ENCODE peak calls at places on chromosome 5, in seven cellular contexts. H is adrenal gland; G is CD8-positive, alpha-beta T cell; S is WTC11; V is Panc1; U is H1; X is HepG2. O is an unnamed sample.

GRCh38 chr5:98301567-98301966 is 471.9 kb upstream of the RGMB start:
- DNase-seq in H (peak), G (no peak), S (no peak), V (no peak), U (no peak), X (no peak), O (no peak)

GRCh38 chr5:138544171-138545134 is 1.4 kb upstream of the ETF1 start:
- DNase-seq in H (peak), G (peak), S (no peak), V (no peak), U (no peak), X (no peak), O (peak)

GRCh38 chr5:1330146-1330846 is 14.6 kb downstream of the CLPTM1L start:
- DNase-seq in H (no peak), G (no peak), S (no peak), V (no peak), U (no peak), X (no peak), O (no peak)

GRCh38 chr5:83608122-83608521 is 112.5 kb downstream of the HAPLN1 start:
- DNase-seq in H (peak), G (no peak), S (peak), V (no peak), U (peak), X (peak), O (peak)

GRCh38 chr5:148482697-148483462 is 99.1 kb downstream of the FBXO38 start:
- DNase-seq in H (peak), G (peak), S (peak), V (peak), U (peak), X (peak), O (peak)

GRCh38 chr5:7868427-7868772 is 431 bp downstream of the FASTKD3 start:
- DNase-seq in H (peak), G (no peak), S (no peak), V (no peak), U (no peak), X (no peak), O (no peak)

GRCh38 chr5:16879650-16880049 is 56.4 kb downstream of the MYO10 start:
- DNase-seq in H (no peak), G (no peak), S (no peak), V (no peak), U (no peak), X (no peak), O (no peak)

GRCh38 chr5:56447232-56447631 is 214.1 kb upstream of the ANKRD55 start:
- DNase-seq in H (no peak), G (no peak), S (no peak), V (no peak), U (no peak), X (peak), O (no peak)

GRCh38 chr5:134874831-134875655 is 872 bp downstream of the TXNDC15 start:
- DNase-seq in H (peak), G (no peak), S (no peak), V (peak), U (no peak), X (peak), O (peak)

GRCh38 chr5:179304466-179304865 is 40.8 kb downstream of the ADAMTS2 start:
- DNase-seq in H (no peak), G (no peak), S (no peak), V (no peak), U (no peak), X (no peak), O (no peak)

GRCh38 chr5:159444441-159445082 is 114.3 kb upstream of the IL12B start:
- DNase-seq in H (no peak), G (no peak), S (no peak), V (peak), U (no peak), X (peak), O (no peak)

GRCh38 chr5:145797336-145797735 is 37.8 kb downstream of the PRELID2 start:
- DNase-seq in H (no peak), G (no peak), S (no peak), V (no peak), U (no peak), X (no peak), O (no peak)

GRCh38 chr5:98769256-98770157 is 4.0 kb upstream of the RGMB start:
- DNase-seq in H (no peak), G (peak), S (peak), V (no peak), U (no peak), X (no peak), O (peak)

GRCh38 chr5:33102551-33102950 is 338.2 kb upstream of the TARS1 start:
- DNase-seq in H (no peak), G (no peak), S (no peak), V (no peak), U (no peak), X (no peak), O (no peak)

GRCh38 chr5:15249152-15249551 is 250.8 kb upstream of the FBXL7 start:
- DNase-seq in H (no peak), G (no peak), S (no peak), V (peak), U (no peak), X (no peak), O (no peak)

GRCh38 chr5:174503461-174504265 is 220.7 kb upstream of the MSX2 start:
- DNase-seq in H (no peak), G (no peak), S (no peak), V (peak), U (no peak), X (no peak), O (no peak)

GRCh38 chr5:157745041-157745456 is 1.5 kb downstream of the LSM11 start:
- DNase-seq in H (no peak), G (no peak), S (no peak), V (no peak), U (no peak), X (no peak), O (no peak)

GRCh38 chr5:50559955-50560354 is 106.5 kb upstream of the PARP8 start:
- DNase-seq in H (no peak), G (no peak), S (no peak), V (no peak), U (no peak), X (no peak), O (no peak)

GRCh38 chr5:32274548-32275420 is 38.0 kb downstream of the MTMR12 start:
- DNase-seq in H (peak), G (no peak), S (no peak), V (no peak), U (no peak), X (no peak), O (no peak)

GRCh38 chr5:141889282-141889871 is 11.2 kb upstream of the PCDH1 start:
- DNase-seq in H (no peak), G (no peak), S (no peak), V (no peak), U (no peak), X (no peak), O (no peak)
- TF ChIP-seq CTCF in H (peak), G (no peak), S (no peak), V (peak), U (no peak), X (peak), O (no peak)

GRCh38 chr5:147339313-147339712 is 104.5 kb downstream of the STK32A start:
- DNase-seq in H (no peak), G (no peak), S (no peak), V (no peak), U (no peak), X (no peak), O (no peak)
- TF ChIP-seq CTCF in H (no peak), G (no peak), S (no peak), V (no peak), U (peak), X (peak), O (no peak)

DNA sequence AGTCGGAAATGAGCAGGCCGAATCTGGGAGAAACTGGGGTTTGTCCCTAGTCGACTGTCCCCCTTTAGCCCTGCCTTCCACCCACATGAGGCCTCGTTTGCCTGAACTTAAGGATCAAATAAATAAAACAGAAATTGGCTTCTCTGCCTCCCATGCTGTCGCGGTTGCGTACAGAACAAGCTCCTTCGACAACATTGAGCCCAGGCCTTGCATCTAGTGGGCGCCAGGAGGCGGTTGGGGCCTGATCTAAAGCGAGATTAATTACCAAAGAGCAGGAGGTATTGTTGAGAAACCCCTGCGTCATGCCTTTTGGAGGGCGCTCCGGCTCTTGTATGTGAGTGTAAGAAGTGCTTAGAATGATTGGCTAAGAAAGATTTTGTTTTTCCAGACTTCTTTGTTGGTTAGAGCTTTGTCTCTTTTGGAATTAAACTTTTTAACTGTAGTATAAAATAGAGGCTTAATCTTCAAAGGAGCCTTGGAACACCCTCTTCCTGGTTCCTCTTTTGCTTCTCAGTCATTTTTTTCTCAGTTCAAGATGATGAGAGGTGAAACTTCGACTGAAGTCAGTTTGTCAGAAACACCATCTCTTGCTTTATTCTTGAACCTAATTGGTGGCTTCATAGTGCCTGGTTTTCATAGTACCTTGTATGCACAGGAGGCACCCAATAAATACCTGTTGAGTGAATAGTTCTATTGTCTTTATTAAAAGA is 828 bp downstream of the ATP6V0E1 start:
- DNase-seq in H (peak), G (peak), S (peak), V (peak), U (peak), X (peak), O (peak)
- TF ChIP-seq CTCF in H (peak), G (peak), S (no peak), V (no peak), U (peak), X (peak), O (no peak)

DNA sequence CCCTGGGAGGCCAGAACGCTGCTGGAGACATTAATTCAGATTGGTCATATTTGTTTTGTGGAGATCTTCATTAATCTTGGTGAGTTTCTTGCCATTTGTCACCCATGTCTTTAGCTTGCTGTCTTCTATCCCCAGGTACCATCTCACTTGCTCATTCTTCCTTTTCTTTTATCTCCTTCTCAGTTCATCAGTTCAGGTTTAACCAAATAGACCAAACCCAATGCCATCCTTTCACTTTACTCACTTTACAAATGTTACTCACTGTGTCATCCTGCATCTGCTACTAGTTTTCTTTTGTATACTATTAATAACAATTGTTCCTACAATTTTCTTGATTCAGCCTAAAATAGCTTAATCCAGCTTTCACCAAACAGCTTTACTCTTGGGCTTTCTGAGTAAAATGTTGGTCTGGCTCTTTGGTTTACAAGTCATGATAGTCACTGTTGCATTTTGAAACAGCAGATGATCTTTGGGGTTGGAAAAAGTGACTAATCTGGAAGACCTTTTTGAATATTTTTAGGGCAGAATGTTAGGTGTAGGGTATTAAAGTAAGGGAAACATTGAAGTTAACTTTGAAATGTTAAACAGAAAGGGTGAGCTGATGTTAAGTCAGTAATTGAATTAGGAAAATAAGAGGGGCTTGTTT is 246.9 kb downstream of the ZSWIM6 start:
- DNase-seq in H (no peak), G (no peak), S (no peak), V (no peak), U (no peak), X (no peak), O (no peak)
- TF ChIP-seq CTCF in H (no peak), G (no peak), S (no peak), V (no peak), U (no peak), X (no peak), O (no peak)

GRCh38 chr5:170273968-170274710 is 23.4 kb downstream of the LCP2 start:
- DNase-seq in H (no peak), G (peak), S (peak), V (no peak), U (peak), X (no peak), O (peak)
- TF ChIP-seq CTCF in H (no peak), G (peak), S (no peak), V (peak), U (peak), X (no peak), O (no peak)

GRCh38 chr5:60585618-60586017 is 114.3 kb downstream of the DEPDC1B start:
- DNase-seq in H (no peak), G (no peak), S (no peak), V (no peak), U (no peak), X (no peak), O (no peak)

GRCh38 chr5:60584304-60584703 is 115.7 kb downstream of the DEPDC1B start:
- DNase-seq in H (no peak), G (no peak), S (no peak), V (no peak), U (no peak), X (no peak), O (no peak)

GRCh38 chr5:60590172-60590571 is 109.8 kb downstream of the DEPDC1B start:
- DNase-seq in H (no peak), G (no peak), S (no peak), V (no peak), U (no peak), X (no peak), O (no peak)

GRCh38 chr5:60583598-60583997 is 116.4 kb downstream of the DEPDC1B start:
- DNase-seq in H (no peak), G (no peak), S (no peak), V (no peak), U (no peak), X (no peak), O (no peak)

DNA sequence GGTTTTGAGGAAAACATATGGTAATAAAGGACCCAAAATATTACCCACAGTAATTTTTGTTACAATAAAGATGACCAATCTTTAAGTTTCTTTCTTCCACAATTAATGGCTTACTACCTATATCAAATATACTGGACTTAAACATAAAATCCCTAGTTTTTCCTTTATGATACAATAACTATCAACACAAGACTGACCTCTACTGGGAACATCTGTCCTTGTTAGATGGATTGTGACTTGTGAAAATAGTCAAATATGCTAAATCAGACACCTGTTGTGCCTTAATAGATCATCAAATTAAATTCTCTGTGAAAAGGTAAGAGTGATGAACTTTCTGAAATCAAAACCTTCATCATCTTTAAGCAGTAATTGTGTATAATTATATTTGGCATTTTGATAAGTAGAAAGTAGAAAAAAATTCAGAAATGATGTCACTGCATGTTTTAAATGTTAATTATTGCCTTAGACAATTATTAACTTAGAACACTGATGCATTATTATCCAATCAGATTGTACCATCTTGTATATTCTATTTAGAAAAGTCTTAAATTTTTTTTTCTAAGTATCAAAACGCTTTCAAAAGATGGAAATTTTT is 113.6 kb downstream of the DEPDC1B start:
- DNase-seq in H (no peak), G (no peak), S (no peak), V (no peak), U (no peak), X (peak), O (no peak)
- TF ChIP-seq CTCF in H (no peak), G (no peak), S (no peak), V (peak), U (peak), X (peak), O (peak)

DNA sequence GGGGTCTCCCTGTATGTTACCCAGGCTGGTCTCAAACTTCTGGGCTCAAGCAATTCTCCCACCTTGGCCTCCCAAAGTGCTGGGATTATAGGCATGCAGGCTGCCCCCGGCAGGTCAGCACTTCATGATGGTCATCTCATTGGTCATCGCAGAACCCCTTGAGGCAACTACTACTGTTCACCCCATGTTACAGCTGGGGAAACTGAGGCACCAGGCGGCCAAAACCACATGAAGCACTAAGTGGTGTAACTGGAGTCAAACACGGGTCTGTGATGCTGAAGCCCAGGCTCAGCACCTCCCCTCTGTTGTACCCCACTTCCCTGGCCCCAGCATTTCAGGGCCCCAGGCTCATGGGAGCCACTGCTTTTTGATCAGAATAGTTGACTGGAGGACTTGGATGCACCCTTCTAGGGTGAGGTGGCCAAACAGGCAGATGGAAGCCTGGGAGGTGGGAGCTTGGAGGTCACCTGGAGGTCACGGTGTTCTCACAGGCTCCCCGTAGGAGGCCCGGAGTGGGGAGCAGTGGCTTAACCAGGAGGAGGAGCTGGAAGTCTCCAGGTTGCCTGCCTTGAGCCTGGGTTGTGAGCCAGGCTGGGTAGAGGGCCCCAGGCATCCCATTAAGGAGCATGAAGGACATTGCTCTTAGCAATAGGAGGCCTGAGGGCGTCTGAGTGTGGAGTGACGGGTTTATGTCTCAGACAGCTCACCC is 57.3 kb upstream of the RPL26L1 start:
- DNase-seq in H (no peak), G (no peak), S (no peak), V (no peak), U (no peak), X (no peak), O (peak)
- TF ChIP-seq CTCF in H (no peak), G (no peak), S (no peak), V (no peak), U (no peak), X (no peak), O (no peak)

GRCh38 chr5:122901346-122901745 is 55.9 kb downstream of the SNX24 start:
- DNase-seq in H (no peak), G (no peak), S (no peak), V (no peak), U (no peak), X (peak), O (no peak)

GRCh38 chr5:122895141-122895540 is 49.7 kb downstream of the SNX24 start:
- DNase-seq in H (no peak), G (no peak), S (no peak), V (no peak), U (no peak), X (no peak), O (no peak)

GRCh38 chr5:122902263-122902662 is 56.9 kb downstream of the SNX24 start:
- DNase-seq in H (no peak), G (no peak), S (no peak), V (no peak), U (no peak), X (no peak), O (no peak)

GRCh38 chr5:122896598-122897282 is 51.3 kb downstream of the SNX24 start:
- DNase-seq in H (no peak), G (no peak), S (no peak), V (no peak), U (no peak), X (peak), O (no peak)

GRCh38 chr5:122897283-122897602 is 51.8 kb downstream of the SNX24 start:
- DNase-seq in H (no peak), G (no peak), S (no peak), V (no peak), U (no peak), X (no peak), O (no peak)
- TF ChIP-seq CTCF in H (no peak), G (no peak), S (no peak), V (peak), U (no peak), X (no peak), O (peak)

GRCh38 chr5:123278284-123278683 is 144.9 kb downstream of the CEP120 start:
- DNase-seq in H (no peak), G (no peak), S (no peak), V (no peak), U (no peak), X (no peak), O (no peak)

GRCh38 chr5:123269436-123269835 is 153.8 kb downstream of the CEP120 start:
- DNase-seq in H (no peak), G (no peak), S (no peak), V (no peak), U (no peak), X (no peak), O (no peak)

GRCh38 chr5:123269851-123270250 is 153.4 kb downstream of the CEP120 start:
- DNase-seq in H (no peak), G (no peak), S (no peak), V (no peak), U (no peak), X (no peak), O (no peak)

DNA sequence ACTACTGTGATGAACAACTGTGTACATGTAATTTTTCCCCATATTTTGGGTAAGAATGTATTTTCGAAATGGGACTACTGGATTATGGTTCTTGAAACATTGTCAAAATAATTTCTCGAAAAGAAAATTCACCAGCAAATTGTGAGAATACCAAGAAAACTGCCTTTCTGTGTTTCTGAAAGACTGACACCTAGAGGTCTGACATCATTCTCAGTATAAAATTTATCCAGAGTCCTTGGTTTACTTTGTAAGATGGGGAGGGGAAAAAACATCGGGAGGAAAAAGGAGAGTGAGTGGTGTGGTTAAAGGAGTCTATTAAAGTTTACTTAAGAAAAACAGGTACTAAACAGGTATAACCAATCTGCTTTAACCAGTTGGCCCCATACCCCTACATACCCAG is 149.2 kb downstream of the CEP120 start:
- DNase-seq in H (no peak), G (no peak), S (no peak), V (no peak), U (no peak), X (no peak), O (no peak)
- TF ChIP-seq CTCF in H (no peak), G (no peak), S (no peak), V (peak), U (no peak), X (no peak), O (no peak)